ENCODE peak calls at places on chromosomes 4 and X, in ten cellular contexts. B is neural progenitor cell; F is tibial artery; M is lung; P is CD8-positive, alpha-beta T cell; T is uterus; K is adrenal gland; J is WERI-Rb-1; V is heart right ventricle; S is A673. C is an unnamed sample.

GRCh38 chr4:175459571-175459970 is 352.5 kb downstream of the GPM6A start:
- DNase-seq in B (no peak), F (no peak), M (no peak), P (no peak), T (no peak), K (no peak), J (no peak), V (no peak), S (no peak), C (no peak)

GRCh38 chrX:288561-288991 is 7.4 kb downstream of the PLCXD1 start:
- DNase-seq in B (no peak), F (peak; percentile 18), M (no peak), P (no peak), T (no peak), K (no peak), J (no peak), V (no peak), S (no peak), C (no peak)

GRCh38 chr4:25402521-25402920 is 25.5 kb downstream of the ANAPC4 start:
- DNase-seq in B (no peak), F (no peak), M (no peak), P (no peak), T (no peak), K (no peak), J (no peak), V (no peak), S (no peak), C (no peak)

GRCh38 chr4:83906561-83906960 is 370.7 kb downstream of the GPAT3 start:
- DNase-seq in B (no peak), F (no peak), M (no peak), P (no peak), T (no peak), K (no peak), J (no peak), V (no peak), S (peak; percentile 3), C (no peak)

GRCh38 chr4:135281230-135281629 is 1079.6 kb upstream of the PABPC4L start:
- DNase-seq in B (no peak), F (no peak), M (no peak), P (no peak), T (no peak), K (no peak), J (no peak), V (no peak), S (no peak), C (no peak)

GRCh38 chr4:42280327-42281095 is 116.8 kb upstream of the SHISA3 start:
- DNase-seq in B (peak; percentile 39), F (no peak), M (no peak), P (no peak), T (no peak), K (no peak), J (no peak), V (no peak), S (peak; percentile 59), C (no peak)

GRCh38 chr4:146514651-146515379 is 6.9 kb downstream of the SLC10A7 start:
- DNase-seq in B (peak; percentile 3), F (no peak), M (no peak), P (no peak), T (no peak), K (no peak), J (no peak), V (no peak), S (peak; percentile 67), C (no peak)

GRCh38 chrX:1592128-1592862 is 891 bp downstream of the AKAP17A start:
- DNase-seq in B (no peak), F (no peak), M (no peak), P (no peak), T (no peak), K (peak; percentile 57), J (no peak), V (no peak), S (no peak), C (peak; percentile 62)

GRCh38 chr4:151228196-151229119 is 48.5 kb upstream of the PRSS48 start:
- DNase-seq in B (no peak), F (no peak), M (no peak), P (no peak), T (no peak), K (no peak), J (no peak), V (no peak), S (no peak), C (no peak)

GRCh38 chr4:140374130-140374477 is 658 bp downstream of the SCOC start:
- DNase-seq in B (no peak), F (no peak), M (no peak), P (no peak), T (no peak), K (no peak), J (no peak), V (no peak), S (no peak), C (no peak)

GRCh38 chr4:102825261-102826071 is 1.9 kb downstream of the UBE2D3 start:
- DNase-seq in B (peak; percentile 25), F (peak; percentile 51), M (peak; percentile 42), P (no peak), T (no peak), K (peak; percentile 68), J (no peak), V (no peak), S (peak; percentile 81), C (peak; percentile 16)

GRCh38 chrX:136954930-136955329 is 74.4 kb upstream of the RBMX start:
- DNase-seq in B (peak; percentile 13), F (no peak), M (no peak), P (no peak), T (no peak), K (no peak), J (no peak), V (no peak), S (peak; percentile 66), C (no peak)

GRCh38 chr4:53592128-53592527 is 842 bp upstream of the LNX1 start:
- DNase-seq in B (no peak), F (no peak), M (no peak), P (no peak), T (no peak), K (no peak), J (no peak), V (no peak), S (peak; percentile 2), C (no peak)

GRCh38 chrX:47518105-47518504 is 35.1 kb upstream of the ZNF41 start:
- DNase-seq in B (no peak), F (no peak), M (no peak), P (no peak), T (no peak), K (no peak), J (no peak), V (no peak), S (no peak), C (no peak)

GRCh38 chrX:47529548-47529947 is 31.5 kb upstream of the ARAF start:
- DNase-seq in B (no peak), F (no peak), M (no peak), P (no peak), T (no peak), K (no peak), J (no peak), V (no peak), S (no peak), C (no peak)

GRCh38 chrX:47523297-47523696 is 37.7 kb upstream of the ARAF start:
- DNase-seq in B (peak; percentile 74), F (peak; percentile 57), M (peak; percentile 83), P (peak; percentile 53), T (peak; percentile 84), K (peak; percentile 91), J (peak; percentile 71), V (peak; percentile 87), S (peak; percentile 79), C (peak; percentile 85)

GRCh38 chrX:47523713-47524166 is 37.3 kb upstream of the ARAF start:
- DNase-seq in B (no peak), F (no peak), M (no peak), P (no peak), T (no peak), K (no peak), J (no peak), V (no peak), S (no peak), C (no peak)
- TF ChIP-seq CTCF in B (no peak), F (no peak), M (no peak), P (peak; percentile 14), T (no peak), K (no peak), J (no peak), V (peak; percentile 11), S (no peak), C (no peak)

GRCh38 chr4:2643555-2643954 is 107.1 kb downstream of the FAM193A start:
- DNase-seq in B (no peak), F (no peak), M (no peak), P (no peak), T (no peak), K (peak; percentile 18), J (no peak), V (no peak), S (no peak), C (no peak)
- H3K36me3 ChIP-seq in B (peaks cover 9% of the 10 kb centered on the region), F (peaks cover 63% of the 10 kb centered on the region), M (peaks cover 17% of the 10 kb centered on the region), P (peaks cover 23% of the 10 kb centered on the region), T (no peaks in the 10 kb centered on the region), K (peaks cover 59% of the 10 kb centered on the region), J (peaks cover 85% of the 10 kb centered on the region), V (no peaks in the 10 kb centered on the region), S (peaks cover 51% of the 10 kb centered on the region), C (peaks cover 22% of the 10 kb centered on the region)

GRCh38 chr4:8586246-8586645 is 6.1 kb downstream of the GPR78 start:
- DNase-seq in B (no peak), F (no peak), M (no peak), P (no peak), T (no peak), K (no peak), J (no peak), V (no peak), S (no peak), C (no peak)

GRCh38 chr4:8587469-8588195 is 4.9 kb upstream of the CPZ start:
- DNase-seq in B (no peak), F (no peak), M (no peak), P (no peak), T (no peak), K (no peak), J (no peak), V (no peak), S (no peak), C (no peak)

GRCh38 chr4:8585186-8585585 is 5.0 kb downstream of the GPR78 start:
- DNase-seq in B (peak; percentile 38), F (no peak), M (no peak), P (no peak), T (no peak), K (no peak), J (peak; percentile 60), V (no peak), S (no peak), C (no peak)

GRCh38 chr4:8586671-8587468 is 5.7 kb upstream of the CPZ start:
- DNase-seq in B (no peak), F (no peak), M (no peak), P (no peak), T (no peak), K (no peak), J (peak; percentile 50), V (no peak), S (no peak), C (no peak)

GRCh38 chr4:8585721-8586161 is 5.5 kb downstream of the GPR78 start:
- DNase-seq in B (no peak), F (no peak), M (no peak), P (no peak), T (no peak), K (no peak), J (no peak), V (no peak), S (no peak), C (no peak)
- TF ChIP-seq CTCF in B (no peak), F (no peak), M (no peak), P (no peak), T (no peak), K (no peak), J (no peak), V (no peak), S (no peak), C (no peak)

GRCh38 chrX:47571896-47572295 is 10.3 kb upstream of the TIMP1 start:
- DNase-seq in B (no peak), F (no peak), M (no peak), P (no peak), T (no peak), K (no peak), J (no peak), V (no peak), S (no peak), C (no peak)
- H3K36me3 ChIP-seq in B (no peaks in the 10 kb centered on the region), F (peaks cover 37% of the 10 kb centered on the region), M (peaks cover 3% of the 10 kb centered on the region), P (peaks cover 19% of the 10 kb centered on the region), T (no peaks in the 10 kb centered on the region), K (peaks cover 39% of the 10 kb centered on the region), J (peaks cover 15% of the 10 kb centered on the region), V (no peaks in the 10 kb centered on the region), S (peaks cover 17% of the 10 kb centered on the region), C (peaks cover 4% of the 10 kb centered on the region)